ENCODE peak calls at places on chromosomes 6 and 20, in six cellular contexts. D is NAMALWA; S is Panc1; L is stimulated activated effector memory CD8-positive, alpha-beta T cell treated with anti-CD3 and anti-CD28 coated beads, Interleukin-12 subunit alpha, Interleukin-12 subunit beta, amount 100 ng/mL, for 72 hours; T is GM20000; G is fibroblast of villous mesenchyme. B is an unnamed sample.

GRCh38 chr20:35199696-35200095 is 26.8 kb upstream of the MMP24 start:
- DNase-seq in L (no peak), S (no peak), G (peak; percentile 53), D (no peak), T (no peak), B (no peak)

GRCh38 chr20:41258489-41258888 is 59.0 kb downstream of the ZHX3 start:
- DNase-seq in G (peak; percentile 37), T (no peak), L (no peak), D (no peak), S (no peak), B (no peak)

GRCh38 chr6:37011656-37012378 is 6.4 kb downstream of the FGD2 start:
- DNase-seq in S (no peak), L (no peak), G (peak; percentile 93), T (no peak), D (no peak), B (peak; percentile 73)

GRCh38 chr6:54981647-54982046 is 135.1 kb downstream of the FAM83B start:
- DNase-seq in L (no peak), T (no peak), S (no peak), D (no peak), G (no peak), B (no peak)

GRCh38 chr6:43481591-43482242 is 4.3 kb downstream of the TJAP1 start:
- DNase-seq in S (no peak), T (no peak), D (no peak), G (no peak), L (no peak), B (no peak)

GRCh38 chr6:15389079-15389758 is 143.3 kb downstream of the JARID2 start:
- DNase-seq in G (peak; percentile 23), D (no peak), L (no peak), T (no peak), S (no peak), B (peak; percentile 35)

GRCh38 chr6:20846602-20847028 is 312.4 kb downstream of the CDKAL1 start:
- DNase-seq in S (no peak), T (peak; percentile 16), D (no peak), G (peak; percentile 56), L (no peak), B (peak; percentile 53)

GRCh38 chr6:170222498-170223471 is 68.1 kb downstream of the DLL1 start:
- DNase-seq in S (no peak), G (peak; percentile 19), T (no peak), D (no peak), L (no peak), B (no peak)

GRCh38 chr6:24720131-24720603 is 1.2 kb upstream of the C6orf62 start:
- DNase-seq in L (peak; percentile 68), S (no peak), G (peak; percentile 33), D (peak; percentile 72), T (peak; percentile 61), B (peak; percentile 47)

GRCh38 chr6:24996145-24996836 is 60.5 kb upstream of the RIPOR2 start:
- DNase-seq in D (no peak), S (no peak), T (no peak), L (no peak), G (no peak), B (no peak)

GRCh38 chr6:119163006-119163405 is 84.5 kb upstream of the FAM184A start:
- DNase-seq in T (no peak), S (no peak), G (no peak), D (no peak), L (no peak), B (no peak)

GRCh38 chr6:3592371-3592941 is 135.6 kb upstream of the SLC22A23 start:
- DNase-seq in T (no peak), D (no peak), L (no peak), S (peak; percentile 73), G (peak; percentile 94), B (peak; percentile 98)

GRCh38 chr6:299050-299980 is 7.0 kb downstream of the DUSP22 start:
- DNase-seq in S (no peak), G (peak; percentile 13), L (no peak), D (no peak), T (no peak), B (peak; percentile 14)

GRCh38 chr6:90088009-90088408 is 193.7 kb downstream of the GJA10 start:
- DNase-seq in S (no peak), D (no peak), L (no peak), G (peak; percentile 85), T (no peak), B (peak; percentile 84)

GRCh38 chr20:6231551-6231950 is 108.7 kb upstream of the FERMT1 start:
- DNase-seq in D (no peak), S (no peak), L (no peak), G (no peak), T (no peak), B (peak; percentile 54)

GRCh38 chr6:119717942-119718341 is 368.4 kb upstream of the MAN1A1 start:
- DNase-seq in S (no peak), D (no peak), G (no peak), L (no peak), T (no peak), B (no peak)

GRCh38 chr6:106290032-106290431 is 35.5 kb downstream of the ATG5 start:
- DNase-seq in S (no peak), D (no peak), G (no peak), L (no peak), T (no peak), B (no peak)

GRCh38 chr20:49853640-49854039 is 41.0 kb downstream of the SLC9A8 start:
- DNase-seq in G (peak; percentile 72), S (no peak), T (no peak), L (no peak), D (no peak), B (peak; percentile 76)

GRCh38 chr6:117976030-117976651 is 69.1 kb downstream of the SLC35F1 start:
- DNase-seq in T (peak; percentile 41), G (peak; percentile 41), S (peak; percentile 15), L (no peak), D (peak; percentile 64), B (peak; percentile 59)

GRCh38 chr6:7389451-7390217 is at the start of the genes CAGE1 and RIOK1:
- DNase-seq in S (peak; percentile 48), G (peak; percentile 94), L (peak; percentile 78), T (peak; percentile 90), D (peak; percentile 96), B (peak; percentile 95)

GRCh38 chr20:58850693-58851174 is at the start of gene GNAS-AS1:
- DNase-seq in L (peak; percentile 56), G (peak; percentile 88), T (peak; percentile 96), D (peak; percentile 94), S (no peak), B (peak; percentile 89)

GRCh38 chr20:11847827-11848226 is 69.9 kb upstream of the BTBD3 start:
- DNase-seq in S (no peak), L (no peak), T (no peak), G (no peak), D (no peak), B (no peak)

GRCh38 chr20:51360451-51361230 is 181.9 kb downstream of the NFATC2 start:
- DNase-seq in S (peak; percentile 64), T (no peak), G (peak; percentile 97), L (no peak), D (no peak), B (peak; percentile 95)

GRCh38 chr6:18503588-18504231 is 116.6 kb downstream of the RNF144B start:
- DNase-seq in S (peak; percentile 81), G (peak; percentile 77), T (peak; percentile 35), L (no peak), D (peak; percentile 78), B (peak; percentile 87)

GRCh38 chr6:35079311-35080000 is 61.7 kb downstream of the TCP11 start:
- DNase-seq in D (no peak), S (no peak), G (no peak), L (no peak), T (no peak), B (no peak)

GRCh38 chr6:71621918-71622519 is 264.3 kb upstream of the RIMS1 start:
- DNase-seq in T (no peak), S (no peak), L (no peak), G (peak; percentile 4), D (peak; percentile 26), B (peak; percentile 25)

B was measured in fibroblast of pulmonary artery.